ENCODE peak calls at places on chromosomes 6 and 20, in ten cellular contexts. X, C, Q, F, V, J, Z, I, U and K are unnamed samples.

GRCh38 chr6:166660157-166660686 is 33.2 kb upstream of the RPS6KA2 start:
- DNase-seq in F (no peak), J (no peak), U (no peak), V (no peak), Z (no peak), C (no peak), Q (no peak), I (no peak), X (no peak), K (no peak)

GRCh38 chr6:51855310-51856082 is 231.9 kb downstream of the PKHD1 start:
- DNase-seq in U (peak), X (peak), C (no peak), Z (peak), F (no peak), Q (peak), I (peak), J (peak), V (no peak), K (peak)

GRCh38 chr20:51037499-51038110 is 14.7 kb upstream of the KCNG1 start:
- DNase-seq in U (no peak), C (no peak), I (no peak), V (no peak), X (no peak), F (no peak), Q (peak), Z (peak), J (no peak), K (no peak)

GRCh38 chr20:19723834-19724430 is 34.1 kb upstream of the RIN2 start:
- DNase-seq in F (no peak), Z (no peak), V (no peak), I (no peak), J (no peak), U (no peak), Q (no peak), C (no peak), X (no peak), K (no peak)

GRCh38 chr20:561437-562231 is 18.0 kb upstream of the CSNK2A1 start:
- DNase-seq in V (peak), C (no peak), Q (peak), X (peak), I (peak), J (peak), F (no peak), Z (peak), U (peak), K (peak)

GRCh38 chr6:139378226-139378625 is 3.8 kb upstream of the CITED2 start:
- DNase-seq in Q (no peak), U (no peak), C (no peak), I (no peak), J (no peak), V (no peak), F (no peak), Z (no peak), X (no peak), K (no peak)

GRCh38 chr6:128487746-128488145 is 32.7 kb downstream of the PTPRK start:
- DNase-seq in U (no peak), Z (no peak), C (no peak), J (no peak), Q (no peak), V (no peak), X (no peak), F (no peak), I (peak), K (no peak)

GRCh38 chr20:53939554-53940355 is 130.6 kb downstream of the BCAS1 start:
- DNase-seq in J (peak), X (peak), I (peak), V (peak), C (peak), F (peak), U (peak), Z (peak), Q (peak), K (peak)

GRCh38 chr6:33374359-33374910 is 17.2 kb upstream of the KIFC1 start:
- DNase-seq in Q (no peak), F (no peak), J (no peak), V (no peak), Z (no peak), X (no peak), I (peak), U (no peak), C (no peak), K (no peak)

GRCh38 chr6:144580039-144580438 is 294.9 kb downstream of the UTRN start:
- DNase-seq in Z (no peak), I (no peak), V (no peak), Q (no peak), X (no peak), C (no peak), F (no peak), J (no peak), U (no peak), K (no peak)

GRCh38 chr20:62791301-62792181 is 4.7 kb upstream of the MRGBP start:
- DNase-seq in J (peak), F (peak), I (peak), U (peak), C (peak), Z (peak), Q (peak), V (peak), X (peak), K (peak)

GRCh38 chr20:24914388-24915241 is 34.5 kb upstream of the CST7 start:
- DNase-seq in Z (no peak), F (no peak), V (no peak), C (no peak), Q (no peak), X (no peak), I (no peak), U (no peak), J (no peak), K (no peak)

GRCh38 chr6:134437376-134437775 is 119.5 kb upstream of the SGK1 start:
- DNase-seq in Z (no peak), X (no peak), V (no peak), F (no peak), C (no peak), Q (no peak), I (peak), J (no peak), U (no peak), K (peak)

GRCh38 chr6:107603029-107603428 is 113.1 kb downstream of the SOBP start:
- DNase-seq in U (no peak), Z (no peak), V (no peak), Q (no peak), J (no peak), F (no peak), X (no peak), I (no peak), C (no peak), K (peak)

GRCh38 chr6:21595265-21595950 is 1.9 kb downstream of the SOX4 start:
- DNase-seq in Q (peak), X (peak), Z (no peak), F (peak), I (peak), V (peak), C (no peak), J (peak), U (no peak), K (peak)

GRCh38 chr20:63096681-63097335 is 90.0 kb upstream of the BHLHE23 start:
- DNase-seq in X (no peak), U (no peak), J (no peak), F (no peak), Z (no peak), Q (no peak), I (no peak), C (no peak), V (no peak), K (no peak)

GRCh38 chr6:140817176-140817575 is 1315.5 kb upstream of the GJE1 start:
- DNase-seq in F (no peak), I (no peak), X (no peak), C (no peak), J (no peak), U (no peak), V (no peak), Z (no peak), Q (no peak), K (no peak)